ENCODE peak calls at places on chromosomes 11 and 22, in seven cellular contexts. X is HCT116, B is heart right ventricle, J is sigmoid colon, K is lower lobe of right lung, F is testis, Y is right atrium auricular region. N is an unnamed sample.
A peak's percentile ranks its signal among the peaks of the same experiment; 100 is the strongest.

GRCh38 chr11:34600339-34601084 is 20.4 kb upstream of the EHF start:
- DNase-seq in X (peak; percentile 68), B (no peak), J (no peak), K (peak; percentile 52), F (peak; percentile 70), Y (no peak), N (no peak)

GRCh38 chr11:43575931-43576833 is 104.4 kb upstream of the HSD17B12 start:
- DNase-seq in X (no peak), B (no peak), J (no peak), K (no peak), F (no peak), Y (no peak), N (peak; percentile 64)

GRCh38 chr11:1857064-1857463 is 4.2 kb downstream of the LSP1 start:
- DNase-seq in X (no peak), B (no peak), J (no peak), K (no peak), F (no peak), Y (no peak), N (no peak)

GRCh38 chr11:64268028-64268686 is 16.3 kb downstream of the BAD start:
- DNase-seq in X (no peak), B (peak; percentile 47), J (no peak), K (no peak), F (peak; percentile 38), Y (no peak), N (no peak)

GRCh38 chr11:67120881-67121710 is 2.0 kb downstream of the KDM2A start:
- DNase-seq in X (no peak), B (peak; percentile 13), J (peak; percentile 70), K (no peak), F (peak; percentile 40), Y (no peak), N (peak; percentile 40)

GRCh38 chr11:131025020-131025419 is 108.7 kb upstream of the SNX19 start:
- DNase-seq in X (no peak), B (no peak), J (no peak), K (no peak), F (no peak), Y (no peak), N (peak; percentile 63)

GRCh38 chr11:67178421-67178820 is 59.4 kb downstream of the KDM2A start:
- DNase-seq in X (no peak), B (no peak), J (no peak), K (no peak), F (no peak), Y (no peak), N (no peak)

GRCh38 chr22:45101828-45102227 is 61.9 kb upstream of the NUP50 start:
- DNase-seq in X (no peak), B (peak; percentile 41), J (peak; percentile 78), K (peak; percentile 55), F (peak; percentile 81), Y (peak; percentile 64), N (peak; percentile 83)

GRCh38 chr11:27331984-27332383 is 31.0 kb downstream of the CCDC34 start:
- DNase-seq in X (no peak), B (no peak), J (no peak), K (no peak), F (no peak), Y (no peak), N (no peak)

GRCh38 chr11:80031014-80031565 is 590.3 kb upstream of the TENM4 start:
- DNase-seq in X (no peak), B (no peak), J (no peak), K (no peak), F (no peak), Y (no peak), N (no peak)

GRCh38 chr11:37504066-37504611 is 906.1 kb upstream of the RAG2 start:
- DNase-seq in X (no peak), B (no peak), J (no peak), K (no peak), F (no peak), Y (no peak), N (no peak)

GRCh38 chr22:23894710-23895598 is 771 bp downstream of the MIF start:
- DNase-seq in X (peak; percentile 76), B (peak; percentile 36), J (peak; percentile 92), K (peak; percentile 85), F (peak; percentile 84), Y (peak; percentile 76), N (peak; percentile 91)

GRCh38 chr11:3622521-3622920 is 19.3 kb downstream of the ART5 start:
- DNase-seq in X (no peak), B (no peak), J (peak; percentile 50), K (no peak), F (no peak), Y (no peak), N (no peak)

GRCh38 chr11:77884186-77884828 is 63.4 kb downstream of the AAMDC start:
- DNase-seq in X (no peak), B (no peak), J (no peak), K (no peak), F (no peak), Y (no peak), N (no peak)

GRCh38 chr11:119520966-119521365 is 98.0 kb upstream of the THY1 start:
- DNase-seq in X (no peak), B (no peak), J (no peak), K (no peak), F (no peak), Y (no peak), N (no peak)

GRCh38 chr11:134572741-134573675 is 161.0 kb upstream of the B3GAT1 start:
- DNase-seq in X (no peak), B (no peak), J (peak; percentile 46), K (no peak), F (no peak), Y (peak; percentile 52), N (no peak)
- H3K27me3 ChIP-seq in X (no peaks in the 10 kb centered on the region), B (peaks cover 5% of the 10 kb centered on the region), J (no peaks in the 10 kb centered on the region), K (peaks cover 4% of the 10 kb centered on the region), F (no peaks in the 10 kb centered on the region), Y (no peaks in the 10 kb centered on the region), N (no peaks in the 10 kb centered on the region)

GRCh38 chr22:47289316-47289985 is 527.0 kb downstream of the TBC1D22A start:
- DNase-seq in X (no peak), B (no peak), J (peak; percentile 36), K (no peak), F (no peak), Y (no peak), N (no peak)
- H3K9me3 ChIP-seq in X (no peaks in the 10 kb centered on the region), B (no peaks in the 10 kb centered on the region), J (no peaks in the 10 kb centered on the region), K (no peaks in the 10 kb centered on the region), F (no peaks in the 10 kb centered on the region), Y (no peaks in the 10 kb centered on the region), N (no peaks in the 10 kb centered on the region)

DNA sequence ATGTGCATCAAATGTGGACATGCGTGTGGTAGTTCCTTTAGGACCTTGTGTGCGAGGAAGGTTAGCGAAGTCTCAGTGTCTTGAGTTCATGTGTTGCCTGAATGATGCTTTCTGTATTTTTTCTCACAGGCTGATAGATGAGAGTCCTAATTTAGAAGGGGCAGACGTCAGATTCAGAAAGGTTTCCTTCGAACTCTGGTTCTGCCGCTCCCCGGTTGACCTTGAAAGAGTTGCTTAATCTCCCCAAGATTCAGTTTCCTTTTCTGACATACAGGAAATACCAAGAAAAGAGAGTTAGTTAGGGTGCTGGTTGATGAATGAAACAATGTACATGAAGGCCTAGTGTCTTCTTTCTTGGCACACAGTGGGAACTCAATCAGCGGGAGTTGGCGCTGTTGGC is 35.9 kb upstream of the TTC12 start:
- DNase-seq in X (no peak), B (no peak), J (no peak), K (no peak), F (no peak), Y (peak; percentile 47), N (no peak)
- TF ChIP-seq CTCF in X (no peak), B (no peak), J (no peak), K (no peak), F (no peak), Y (no peak), N (no peak)

DNA sequence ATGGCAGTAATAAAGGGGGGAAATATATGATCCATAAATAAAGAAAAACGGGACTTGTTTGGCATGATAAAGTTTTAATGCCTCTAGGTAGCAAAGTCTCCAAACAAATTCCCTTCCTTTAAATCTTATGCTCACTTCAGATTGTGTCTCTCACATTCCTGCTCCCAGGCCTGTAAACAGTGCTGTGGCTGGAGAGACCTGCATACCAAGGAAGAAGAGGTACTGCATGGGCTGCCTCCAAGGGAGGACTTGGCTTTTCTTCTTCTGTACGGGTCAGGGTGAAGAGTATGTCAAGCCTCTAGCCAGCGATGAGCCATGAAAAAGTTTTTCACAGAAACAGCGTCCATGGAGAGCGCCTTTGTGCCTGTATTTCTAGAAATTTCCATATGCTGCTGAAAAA is 161.8 kb downstream of the KIRREL3 start:
- DNase-seq in X (no peak), B (no peak), J (no peak), K (no peak), F (no peak), Y (no peak), N (no peak)
- H3K27me3 ChIP-seq in X (peaks cover 9% of the 10 kb centered on the region), B (peaks cover 6% of the 10 kb centered on the region), J (no peaks in the 10 kb centered on the region), K (no peaks in the 10 kb centered on the region), F (no peaks in the 10 kb centered on the region), Y (no peaks in the 10 kb centered on the region), N (no peaks in the 10 kb centered on the region)

DNA sequence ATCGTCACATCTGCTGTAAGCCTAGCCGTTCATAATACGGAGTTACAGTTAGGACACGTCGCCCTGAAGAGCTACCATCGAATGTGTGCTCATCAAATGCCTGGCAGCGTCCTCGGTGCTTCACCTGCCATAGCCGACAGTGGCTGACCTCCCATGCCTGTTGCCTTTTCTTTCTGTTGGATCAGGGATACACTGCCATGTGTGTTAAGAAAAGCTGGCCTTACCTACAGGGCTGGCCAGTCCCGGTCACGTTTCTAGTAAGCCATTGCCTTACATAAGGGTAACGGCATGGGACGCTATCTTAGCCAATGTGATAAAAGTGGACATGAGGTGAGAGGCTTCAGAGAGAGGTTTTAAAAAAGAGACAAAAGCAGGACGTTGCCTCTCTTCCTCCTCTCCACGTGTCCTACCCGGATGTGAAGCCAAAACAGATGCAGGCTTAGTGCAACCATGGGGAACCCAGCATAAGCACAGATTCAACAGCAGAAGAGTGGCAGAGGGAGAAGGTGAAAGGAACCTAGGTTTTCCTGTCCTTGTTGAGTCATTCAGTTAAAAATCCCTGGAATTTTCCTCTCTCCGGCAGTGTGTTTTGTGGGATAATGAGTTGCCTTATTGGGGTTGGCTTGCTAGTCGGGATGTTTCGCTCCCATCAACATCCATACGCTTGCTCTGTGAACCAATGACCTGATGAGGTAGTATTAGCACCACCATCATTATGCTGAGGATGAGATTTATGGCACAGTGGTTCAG is 67.3 kb upstream of the B3GAT1 start:
- DNase-seq in X (no peak), B (no peak), J (no peak), K (no peak), F (no peak), Y (no peak), N (no peak)
- H3K9me3 ChIP-seq in X (no peaks in the 10 kb centered on the region), B (no peaks in the 10 kb centered on the region), J (no peaks in the 10 kb centered on the region), K (no peaks in the 10 kb centered on the region), F (no peaks in the 10 kb centered on the region), Y (no peaks in the 10 kb centered on the region), N (no peaks in the 10 kb centered on the region)

GRCh38 chr22:37262346-37262745 is 18.3 kb upstream of the RAC2 start:
- DNase-seq in X (no peak), B (no peak), J (no peak), K (peak; percentile 4), F (no peak), Y (no peak), N (no peak)

GRCh38 chr22:37258810-37259472 is 14.9 kb upstream of the RAC2 start:
- DNase-seq in X (no peak), B (no peak), J (no peak), K (peak; percentile 7), F (no peak), Y (no peak), N (no peak)

GRCh38 chr22:37259540-37260029 is 15.5 kb upstream of the RAC2 start:
- DNase-seq in X (peak; percentile 54), B (no peak), J (no peak), K (peak; percentile 46), F (peak; percentile 57), Y (no peak), N (peak; percentile 68)

GRCh38 chr22:37260396-37260795 is 16.3 kb upstream of the RAC2 start:
- DNase-seq in X (no peak), B (no peak), J (no peak), K (peak; percentile 13), F (no peak), Y (no peak), N (no peak)

GRCh38 chr22:37260939-37261338 is 16.9 kb upstream of the RAC2 start:
- DNase-seq in X (peak; percentile 45), B (peak; percentile 50), J (no peak), K (peak; percentile 73), F (peak; percentile 81), Y (no peak), N (peak; percentile 65)
- TF ChIP-seq CTCF in X (peak; percentile 92), B (peak; percentile 83), J (peak; percentile 50), K (peak; percentile 94), F (peak; percentile 93), Y (peak; percentile 87), N (peak; percentile 94)

N was measured in cardiac muscle cell.